ENCODE peak calls at places on chromosome 3, in nine cellular contexts. P is astrocyte of the cerebellum; O is CD4-positive, alpha-beta memory T cell; U is ovary; N is A673; A is PC-3; V is adipocyte; C is IMR-90; X is neural progenitor cell. Q is an unnamed sample.

GRCh38 chr3:184687363-184688049 is 24.4 kb downstream of the MAGEF1 start:
- DNase-seq in P (no peak), O (no peak), U (peak; percentile 55), N (no peak), A (no peak), V (no peak), C (no peak), X (no peak), Q (no peak)

GRCh38 chr3:143313598-143314188 is 194.1 kb downstream of the CHST2 start:
- DNase-seq in P (no peak), O (no peak), U (no peak), N (no peak), A (no peak), V (no peak), C (no peak), X (no peak), Q (no peak)

GRCh38 chr3:156761007-156761406 is 65.1 kb upstream of the LEKR1 start:
- DNase-seq in P (no peak), O (no peak), U (no peak), N (peak; percentile 70), A (no peak), V (no peak), C (no peak), X (peak; percentile 52), Q (no peak)

GRCh38 chr3:147816770-147817169 is 407.6 kb downstream of the ZIC1 start:
- DNase-seq in P (no peak), O (no peak), U (no peak), N (peak; percentile 33), A (peak; percentile 43), V (no peak), C (no peak), X (no peak), Q (no peak)

GRCh38 chr3:21195203-21195602 is 555.8 kb downstream of the ZNF385D start:
- DNase-seq in P (no peak), O (no peak), U (no peak), N (no peak), A (no peak), V (no peak), C (no peak), X (no peak), Q (no peak)

GRCh38 chr3:120098710-120099109 is 4.5 kb upstream of the GSK3B start:
- DNase-seq in P (no peak), O (no peak), U (no peak), N (no peak), A (no peak), V (no peak), C (no peak), X (no peak), Q (no peak)

GRCh38 chr3:102104093-102104492 is 254.8 kb downstream of the NFKBIZ start:
- DNase-seq in P (no peak), O (no peak), U (no peak), N (no peak), A (no peak), V (no peak), C (no peak), X (no peak), Q (no peak)

GRCh38 chr3:179729981-179730380 is 77.1 kb downstream of the USP13 start:
- DNase-seq in P (no peak), O (no peak), U (no peak), N (no peak), A (no peak), V (peak; percentile 14), C (no peak), X (no peak), Q (no peak)

GRCh38 chr3:98583766-98584165 is 9.6 kb downstream of the CPOX start:
- DNase-seq in P (no peak), O (no peak), U (no peak), N (no peak), A (no peak), V (no peak), C (no peak), X (no peak), Q (no peak)

GRCh38 chr3:185656321-185656840 is 70.3 kb downstream of the SENP2 start:
- DNase-seq in P (peak; percentile 96), O (no peak), U (peak; percentile 80), N (no peak), A (peak; percentile 95), V (peak; percentile 96), C (peak; percentile 99), X (no peak), Q (no peak)

GRCh38 chr3:109336272-109336957 is 931 bp downstream of the DPPA4 start:
- DNase-seq in P (no peak), O (no peak), U (no peak), N (no peak), A (no peak), V (peak; percentile 27), C (peak; percentile 7), X (peak; percentile 77), Q (no peak)

GRCh38 chr3:24623657-24624056 is 129.0 kb upstream of the THRB start:
- DNase-seq in P (no peak), O (no peak), U (no peak), N (no peak), A (no peak), V (no peak), C (no peak), X (no peak), Q (no peak)

GRCh38 chr3:193086688-193087087 is 154.3 kb upstream of the PLAAT1 start:
- DNase-seq in P (no peak), O (no peak), U (no peak), N (no peak), A (no peak), V (no peak), C (no peak), X (no peak), Q (no peak)

GRCh38 chr3:41581700-41582099 is 380.2 kb downstream of the ULK4 start:
- DNase-seq in P (no peak), O (no peak), U (no peak), N (no peak), A (no peak), V (no peak), C (no peak), X (no peak), Q (peak; percentile 67)
- H3K4me3 ChIP-seq in P (no peak overlapping the region), O (no peak overlapping the region), U (no peak overlapping the region), N (no peak overlapping the region), A (no peak overlapping the region), V (no peak overlapping the region), C (no peak overlapping the region), X (no peak overlapping the region), Q (no peak overlapping the region)

GRCh38 chr3:47295976-47296375 is 13.2 kb downstream of the KLHL18 start:
- DNase-seq in P (no peak), O (no peak), U (no peak), N (no peak), A (no peak), V (no peak), C (no peak), X (no peak), Q (no peak)

GRCh38 chr3:47298439-47298838 is 15.7 kb downstream of the KLHL18 start:
- DNase-seq in P (no peak), O (no peak), U (no peak), N (no peak), A (no peak), V (no peak), C (no peak), X (no peak), Q (no peak)

GRCh38 chr3:47295322-47295721 is 12.6 kb downstream of the KLHL18 start:
- DNase-seq in P (no peak), O (no peak), U (no peak), N (no peak), A (no peak), V (no peak), C (no peak), X (no peak), Q (no peak)

GRCh38 chr3:47294392-47294791 is 11.6 kb downstream of the KLHL18 start:
- DNase-seq in P (no peak), O (no peak), U (no peak), N (no peak), A (no peak), V (no peak), C (no peak), X (no peak), Q (no peak)

DNA sequence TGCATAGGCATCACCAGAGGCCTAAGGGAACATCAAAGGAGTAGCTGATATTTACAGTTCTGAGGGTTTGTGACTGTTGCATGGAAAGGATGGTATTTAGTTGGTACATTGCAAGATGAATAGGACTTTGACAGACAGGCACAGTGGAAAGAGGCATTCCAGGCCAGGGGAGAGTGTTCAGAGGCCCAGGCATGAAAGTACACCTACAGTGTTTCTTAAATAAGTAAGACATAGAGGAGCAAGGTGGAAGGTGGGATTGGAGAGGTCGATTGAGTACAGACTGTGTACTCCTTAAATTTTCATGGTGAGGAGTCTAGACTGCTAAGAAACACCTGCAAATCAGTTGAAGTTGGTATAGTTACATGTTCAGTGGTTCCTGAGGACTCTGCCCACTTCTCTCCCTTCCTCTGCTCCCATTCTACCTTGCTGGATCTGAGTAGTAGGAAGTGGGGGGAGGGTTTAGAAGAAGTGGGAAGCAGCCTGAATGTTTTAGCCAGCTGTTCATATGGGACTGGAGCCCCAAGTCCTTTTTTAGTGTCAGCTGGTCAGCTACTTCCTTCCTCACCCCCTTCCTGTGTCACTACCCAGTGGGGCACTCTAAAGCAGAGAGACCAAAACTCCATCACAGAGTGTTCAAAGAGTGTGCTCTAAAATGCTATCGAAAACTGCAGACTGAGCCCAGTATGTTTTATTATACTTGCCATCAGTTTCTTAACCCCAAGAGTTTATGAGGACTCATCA is 14.0 kb downstream of the KLHL18 start:
- DNase-seq in P (no peak), O (no peak), U (no peak), N (no peak), A (no peak), V (no peak), C (no peak), X (no peak), Q (no peak)
- H3K4me3 ChIP-seq in P (no peak overlapping the region), O (no peak overlapping the region), U (no peak overlapping the region), N (no peak overlapping the region), A (no peak overlapping the region), V (no peak overlapping the region), C (no peak overlapping the region), X (no peak overlapping the region), Q (no peak overlapping the region)

GRCh38 chr3:14175383-14176037 is 2.9 kb downstream of the XPC start:
- DNase-seq in P (peak; percentile 29), O (peak; percentile 83), U (no peak), N (no peak), A (peak; percentile 22), V (peak; percentile 29), C (peak; percentile 25), X (no peak), Q (peak; percentile 85)
- H3K4me3 ChIP-seq in P (no peak overlapping the region), O (no peak overlapping the region), U (no peak overlapping the region), N (no peak overlapping the region), A (no peak overlapping the region), V (no peak overlapping the region), C (no peak overlapping the region), X (no peak overlapping the region), Q (no peak overlapping the region)

DNA sequence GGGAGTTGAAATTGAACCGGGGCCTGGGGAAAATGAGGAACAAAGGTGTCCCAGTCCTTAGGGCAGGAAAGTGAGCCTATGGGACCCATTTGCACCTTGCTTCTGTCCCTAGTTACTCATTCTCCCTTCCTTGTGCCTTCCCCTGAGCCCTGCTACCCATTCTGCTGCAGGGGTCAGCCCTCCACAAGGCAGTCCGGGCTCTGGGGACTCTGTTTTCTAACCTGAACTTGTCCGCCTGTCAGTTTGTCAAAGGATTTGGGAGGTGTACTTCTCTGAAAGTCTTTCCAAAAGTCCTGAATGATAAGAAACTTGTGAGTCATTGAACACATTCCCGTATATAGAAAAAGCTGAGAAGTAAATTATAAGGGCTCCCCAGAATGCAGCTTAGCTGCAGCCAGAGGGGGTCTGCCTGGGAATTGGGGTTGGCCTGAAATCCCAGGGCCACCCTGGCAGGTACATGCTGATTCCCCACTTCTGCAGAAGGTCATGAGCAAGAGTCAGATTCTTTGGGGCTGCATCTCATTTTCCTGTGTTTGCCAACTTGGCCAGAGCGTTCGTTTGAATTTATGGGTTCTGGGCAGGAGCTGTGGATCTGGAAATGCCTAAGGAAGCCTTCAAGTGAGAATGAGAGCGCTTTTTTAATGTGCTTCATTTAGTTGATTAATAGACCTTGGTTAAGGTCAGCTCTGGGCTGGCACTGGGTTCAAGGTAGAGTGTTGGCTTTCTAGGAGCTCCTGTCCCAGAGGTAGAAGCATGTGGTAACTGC is 2.9 kb downstream of the SLC6A6 start:
- DNase-seq in P (no peak), O (no peak), U (no peak), N (no peak), A (no peak), V (peak; percentile 27), C (no peak), X (no peak), Q (no peak)
- H3K4me3 ChIP-seq in P (peak overlapping the region; percentile 52), O (no peak overlapping the region), U (peak overlapping the region; percentile 43), N (peak overlapping the region; percentile 91), A (no peak overlapping the region), V (no peak overlapping the region), C (no peak overlapping the region), X (no peak overlapping the region), Q (peak overlapping the region; percentile 92)

Q was measured in HL-60.